ENCODE peak calls at places on chromosomes 3 and 15, in seven cellular contexts. V, Q, F, O, K, T and G are unnamed samples.

GRCh38 chr15:84402856-84403608 is 167.5 kb downstream of the GOLGA6L4 start:
- DNase-seq in V (no peak), K (no peak), O (no peak), T (no peak), F (no peak), Q (no peak), G (no peak)

GRCh38 chr3:25706213-25706612 is 41.5 kb upstream of the TOP2B start:
- DNase-seq in O (no peak), Q (no peak), V (no peak), T (no peak), K (no peak), F (no peak), G (no peak)

GRCh38 chr15:63583027-63583426 is 14.2 kb upstream of the FBXL22 start:
- DNase-seq in T (no peak), V (peak), F (no peak), K (no peak), O (no peak), Q (no peak), G (no peak)

GRCh38 chr3:127091376-127091775 is 101.6 kb upstream of the PRR23E start:
- DNase-seq in V (no peak), T (no peak), Q (no peak), F (no peak), O (peak), K (no peak), G (no peak)

GRCh38 chr15:73809728-73810501 is 56.8 kb upstream of the INSYN1 start:
- DNase-seq in K (no peak), Q (no peak), T (no peak), F (no peak), O (no peak), V (no peak), G (no peak)

GRCh38 chr3:192916455-192917257 is 1.0 kb downstream of the MB21D2 start:
- DNase-seq in Q (no peak), K (peak), V (peak), T (peak), F (peak), O (peak), G (peak)

GRCh38 chr15:44706946-44707636 is 4.0 kb downstream of the PATL2 start:
- DNase-seq in K (no peak), O (no peak), F (no peak), T (no peak), Q (no peak), V (no peak), G (no peak)

GRCh38 chr3:23629181-23629893 is 176.4 kb upstream of the UBE2E1 start:
- DNase-seq in V (peak), T (peak), O (no peak), K (no peak), Q (no peak), F (no peak), G (no peak)

GRCh38 chr15:68471552-68471951 is 39.6 kb upstream of the ITGA11 start:
- DNase-seq in F (no peak), T (no peak), K (no peak), O (no peak), V (no peak), Q (no peak), G (no peak)

GRCh38 chr3:59392116-59392515 is 342.3 kb upstream of the CFAP20DC start:
- DNase-seq in O (no peak), V (no peak), F (no peak), Q (no peak), K (no peak), T (no peak), G (no peak)

GRCh38 chr3:32021155-32021554 is 39.6 kb downstream of the ZNF860 start:
- DNase-seq in F (no peak), K (no peak), O (no peak), Q (no peak), V (no peak), T (no peak), G (no peak)

GRCh38 chr3:123804676-123805075 is 79.5 kb downstream of the MYLK start:
- DNase-seq in V (no peak), T (no peak), Q (no peak), O (no peak), F (no peak), K (no peak), G (no peak)

GRCh38 chr15:70580286-70580685 is 183.1 kb downstream of the UACA start:
- DNase-seq in O (no peak), T (no peak), Q (no peak), F (no peak), K (no peak), V (no peak), G (no peak)

GRCh38 chr3:58403513-58404109 is 30.0 kb downstream of the PDHB start:
- DNase-seq in V (no peak), Q (no peak), O (no peak), K (no peak), T (no peak), F (no peak), G (no peak)

GRCh38 chr15:71333839-71334238 is 218.6 kb downstream of the THSD4 start:
- DNase-seq in K (no peak), T (no peak), Q (no peak), V (peak), O (no peak), F (no peak), G (no peak)

GRCh38 chr15:70044168-70044567 is 53.5 kb downstream of the TLE3 start:
- DNase-seq in Q (no peak), V (no peak), O (no peak), T (no peak), F (no peak), K (no peak), G (no peak)

GRCh38 chr3:107431048-107431297 is 53.7 kb downstream of the CCDC54 start:
- DNase-seq in T (no peak), O (no peak), F (no peak), K (no peak), V (no peak), Q (no peak), G (no peak)

GRCh38 chr15:70328137-70329115 is 230.7 kb upstream of the TLE3 start:
- DNase-seq in O (peak), T (no peak), K (no peak), Q (no peak), F (no peak), V (peak), G (no peak)

GRCh38 chr15:26630857-26631256 is 142.0 kb downstream of the GABRB3 start:
- DNase-seq in T (no peak), K (no peak), V (no peak), Q (no peak), O (no peak), F (no peak), G (no peak)

GRCh38 chr3:137035631-137036030 is 77.8 kb downstream of the IL20RB start:
- DNase-seq in K (no peak), V (no peak), F (no peak), O (no peak), T (peak), Q (no peak), G (peak)

GRCh38 chr3:12962292-12962691 is 110.9 kb downstream of the IQSEC1 start:
- DNase-seq in K (no peak), Q (no peak), F (no peak), V (peak), O (no peak), T (no peak), G (no peak)

GRCh38 chr3:72258786-72259185 is 473.8 kb upstream of the PROK2 start:
- DNase-seq in F (no peak), T (no peak), K (no peak), Q (no peak), V (no peak), O (no peak), G (no peak)

GRCh38 chr3:13209334-13209733 is 136.1 kb upstream of the IQSEC1 start:
- DNase-seq in F (no peak), O (no peak), Q (no peak), T (no peak), K (no peak), V (no peak), G (no peak)

GRCh38 chr3:101195951-101196713 is 124.2 kb downstream of the IMPG2 start:
- DNase-seq in O (no peak), T (peak), K (no peak), Q (peak), F (no peak), V (peak), G (peak)

GRCh38 chr3:120567370-120568197 is 28.6 kb upstream of the NDUFB4 start:
- DNase-seq in V (peak), O (peak), F (no peak), T (peak), Q (peak), K (no peak), G (peak)

GRCh38 chr15:91522609-91523332 is 330.7 kb upstream of the SLCO3A1 start:
- DNase-seq in V (peak), F (no peak), O (no peak), Q (no peak), K (peak), T (no peak), G (no peak)

GRCh38 chr15:90905306-90906180 is 2.4 kb downstream of the MAN2A2 start:
- DNase-seq in F (no peak), K (no peak), V (no peak), O (no peak), Q (no peak), T (no peak), G (no peak)

GRCh38 chr3:64575211-64575844 is 112.5 kb downstream of the ADAMTS9 start:
- DNase-seq in T (no peak), O (no peak), Q (peak), K (no peak), F (no peak), V (peak), G (peak)

GRCh38 chr15:40322531-40323238 is 807 bp upstream of the INAFM2 start:
- DNase-seq in F (peak), Q (no peak), V (no peak), K (no peak), O (peak), T (peak), G (no peak)

GRCh38 chr3:194296448-194296831 is 54.7 kb downstream of the CPN2 start:
- DNase-seq in K (no peak), Q (peak), T (peak), V (peak), F (no peak), O (peak), G (no peak)